ENCODE peak calls at places on chromosome 3, in nine cellular contexts. E, R, T, W, A, O, C, G and U are unnamed samples.

GRCh38 chr3:11154036-11154952 is at the start of gene HRH1:
- DNase-seq in C (no peak), G (no peak), O (peak), W (no peak), T (no peak), R (no peak), A (no peak), E (peak), U (no peak)

GRCh38 chr3:75171632-75172230 is 492.4 kb upstream of the FRG2C start:
- DNase-seq in C (no peak), A (no peak), T (no peak), G (peak), E (no peak), O (peak), W (peak), R (peak), U (no peak)

GRCh38 chr3:5277612-5278236 is 90.2 kb downstream of the EDEM1 start:
- DNase-seq in C (no peak), O (no peak), R (no peak), E (no peak), T (no peak), A (no peak), G (no peak), W (no peak), U (no peak)

GRCh38 chr3:15291589-15292541 is 40.5 kb downstream of the SH3BP5 start:
- DNase-seq in R (peak), T (no peak), O (no peak), A (no peak), G (no peak), W (peak), C (peak), E (no peak), U (no peak)

GRCh38 chr3:58924581-58924980 is 125.2 kb downstream of the CFAP20DC start:
- DNase-seq in A (no peak), O (no peak), E (no peak), W (no peak), R (peak), T (no peak), G (no peak), C (no peak), U (no peak)

GRCh38 chr3:107630779-107631178 is 108.0 kb downstream of the BBX start:
- DNase-seq in O (no peak), T (no peak), E (no peak), R (peak), W (no peak), G (no peak), A (no peak), C (no peak), U (no peak)

GRCh38 chr3:17424137-17424536 is 318.3 kb downstream of the TBC1D5 start:
- DNase-seq in C (no peak), W (no peak), T (no peak), O (no peak), G (no peak), E (no peak), A (no peak), R (no peak), U (no peak)

GRCh38 chr3:84980456-84980855 is 21.7 kb downstream of the CADM2 start:
- DNase-seq in T (no peak), G (no peak), C (no peak), W (no peak), A (no peak), O (no peak), R (no peak), E (no peak), U (no peak)

GRCh38 chr3:48157950-48158376 is 30.3 kb downstream of the CDC25A start:
- DNase-seq in O (peak), G (peak), E (peak), A (peak), T (no peak), C (peak), W (peak), R (peak), U (no peak)

GRCh38 chr3:128969993-128970740 is 23.7 kb downstream of the CFAP92 start:
- DNase-seq in C (peak), G (peak), R (peak), T (peak), W (peak), A (peak), O (peak), E (peak), U (peak)

GRCh38 chr3:58386966-58387365 is 46.7 kb downstream of the PDHB start:
- DNase-seq in C (no peak), W (no peak), G (peak), O (no peak), R (peak), A (peak), E (peak), T (no peak), U (no peak)

GRCh38 chr3:101825904-101826445 is 23.3 kb upstream of the NFKBIZ start:
- DNase-seq in R (no peak), C (no peak), T (no peak), A (no peak), W (no peak), E (no peak), G (no peak), O (no peak), U (no peak)

GRCh38 chr3:141913150-141913811 is 36.8 kb downstream of the ATP1B3 start:
- DNase-seq in O (peak), E (peak), C (peak), G (peak), T (peak), A (peak), R (peak), W (peak), U (no peak)

GRCh38 chr3:85890043-85890555 is 931.3 kb downstream of the CADM2 start:
- DNase-seq in C (no peak), O (no peak), T (no peak), G (no peak), E (no peak), R (no peak), W (no peak), A (no peak), U (no peak)

GRCh38 chr3:142450881-142451280 is 3.0 kb upstream of the XRN1 start:
- DNase-seq in R (no peak), C (no peak), T (no peak), G (no peak), E (no peak), O (no peak), A (no peak), W (no peak), U (no peak)

GRCh38 chr3:8491750-8492149 is 9.9 kb upstream of the LMCD1 start:
- DNase-seq in R (no peak), C (no peak), O (no peak), G (no peak), T (no peak), E (peak), A (no peak), W (no peak), U (no peak)

GRCh38 chr3:196968233-196969000 is at the start of gene PIGZ:
- DNase-seq in C (no peak), W (peak), E (peak), G (no peak), T (peak), A (peak), R (no peak), O (peak), U (no peak)

GRCh38 chr3:37240170-37240945 is 66.0 kb upstream of the LRRFIP2 start:
- DNase-seq in W (no peak), R (no peak), C (no peak), G (no peak), E (no peak), O (no peak), A (no peak), T (no peak), U (no peak)

GRCh38 chr3:43629741-43630140 is 7.9 kb upstream of the ANO10 start:
- DNase-seq in T (peak), E (no peak), R (no peak), C (no peak), O (peak), A (no peak), W (no peak), G (no peak), U (no peak)

GRCh38 chr3:67804089-67804488 is 149.7 kb upstream of the SUCLG2 start:
- DNase-seq in T (no peak), C (no peak), G (peak), O (no peak), W (no peak), R (no peak), A (no peak), E (no peak), U (no peak)

GRCh38 chr3:70519913-70520659 is 207.6 kb upstream of the MDFIC2 start:
- DNase-seq in W (peak), A (peak), C (no peak), G (no peak), R (no peak), T (peak), E (no peak), O (no peak), U (no peak)

GRCh38 chr3:135503429-135504083 is 462.0 kb upstream of the PPP2R3A start:
- DNase-seq in E (peak), R (peak), T (peak), O (peak), C (no peak), A (peak), G (peak), W (peak), U (peak)

GRCh38 chr3:172061724-172062184 is 22.4 kb downstream of the FNDC3B start:
- DNase-seq in G (peak), A (peak), T (no peak), C (no peak), E (no peak), R (no peak), O (no peak), W (peak), U (no peak)

GRCh38 chr3:133663569-133664313 is 2.0 kb upstream of the TOPBP1 start:
- DNase-seq in O (peak), G (peak), T (peak), R (peak), A (peak), E (peak), C (peak), W (peak), U (no peak)

GRCh38 chr3:134462236-134463059 is 23.3 kb downstream of the ANAPC13 start:
- DNase-seq in T (no peak), G (peak), O (no peak), W (no peak), C (no peak), R (peak), A (no peak), E (no peak), U (no peak)

GRCh38 chr3:43259626-43260025 is 26.7 kb upstream of the SNRK start:
- DNase-seq in G (peak), R (peak), T (no peak), A (no peak), C (no peak), E (no peak), O (no peak), W (no peak), U (no peak)

GRCh38 chr3:112888388-112889085 is 41.9 kb upstream of the CD200R1L start:
- DNase-seq in E (no peak), A (no peak), W (no peak), G (no peak), C (no peak), O (no peak), R (no peak), T (no peak), U (no peak)